ENCODE peak calls at places on chromosomes 3 and 15, in ten cellular contexts. C is activated CD4-positive, alpha-beta T cell treated with anti-CD3 and anti-CD28 coated beads, Interleukin-2, amount 10 ng/mL, durations not matched to agents 7 days and 5 days; E is globus pallidus; W is H54; Y is NCI-H1694; I is NB4; B is RPMI8226; J is astrocyte of the spinal cord; R is stimulated activated CD4-positive, alpha-beta T cell treated with anti-CD3 and anti-CD28 coated beads, TNF-alpha, amount 100 ng/mL, for 24 hours; N is anterior cingulate cortex. O is an unnamed sample.

GRCh38 chr3:150323770-150324169 is 84.3 kb upstream of the TSC22D2 start:
- DNase-seq in C (no peak), E (no peak), W (no peak), Y (no peak), I (no peak), B (no peak), J (no peak), R (no peak), N (no peak), O (no peak)

GRCh38 chr3:156725706-156726105 is 51.3 kb downstream of the TIPARP start:
- DNase-seq in C (no peak), E (no peak), W (no peak), Y (no peak), I (no peak), B (no peak), J (no peak), R (no peak), N (no peak), O (peak; percentile 26)

GRCh38 chr15:57555270-57555669 is 36.4 kb upstream of the MYZAP start:
- DNase-seq in C (no peak), E (no peak), W (no peak), Y (no peak), I (no peak), B (no peak), J (no peak), R (no peak), N (no peak), O (no peak)

GRCh38 chr3:160226026-160226739 is 961 bp downstream of the C3orf80 start:
- DNase-seq in C (peak; percentile 10), E (no peak), W (no peak), Y (no peak), I (peak; percentile 6), B (no peak), J (no peak), R (no peak), N (no peak), O (no peak)

GRCh38 chr3:177802151-177802900 is 605.0 kb upstream of the TBL1XR1 start:
- DNase-seq in C (no peak), E (peak; percentile 24), W (no peak), Y (peak; percentile 29), I (no peak), B (no peak), J (peak; percentile 75), R (no peak), N (no peak), O (no peak)

GRCh38 chr15:50166216-50166615 is 15.8 kb upstream of the SLC27A2 start:
- DNase-seq in C (no peak), E (no peak), W (peak; percentile 17), Y (no peak), I (peak; percentile 45), B (no peak), J (peak; percentile 30), R (no peak), N (no peak), O (no peak)

GRCh38 chr3:49100046-49100615 is 4.4 kb downstream of the QARS1 start:
- DNase-seq in C (no peak), E (no peak), W (no peak), Y (no peak), I (no peak), B (no peak), J (no peak), R (no peak), N (no peak), O (no peak)

GRCh38 chr3:111541911-111542483 is at the start of gene CD96:
- DNase-seq in C (peak; percentile 82), E (no peak), W (no peak), Y (no peak), I (no peak), B (peak; percentile 16), J (peak; percentile 26), R (peak; percentile 57), N (no peak), O (peak; percentile 62)

GRCh38 chr15:76140069-76140454 is 80.3 kb downstream of the TMEM266 start:
- DNase-seq in C (no peak), E (no peak), W (no peak), Y (no peak), I (no peak), B (no peak), J (no peak), R (no peak), N (no peak), O (peak; percentile 23)

GRCh38 chr3:94146455-94146854 is 83.6 kb downstream of the NSUN3 start:
- DNase-seq in C (no peak), E (no peak), W (no peak), Y (no peak), I (no peak), B (no peak), J (no peak), R (no peak), N (no peak), O (no peak)

O was measured in Kasumi-1.